ENCODE peak calls at places on chromosomes 1 and 21, in eight cellular contexts. One of them, this sample, is unnamed.

GRCh38 chr1:41795205-41795762 is 123.4 kb downstream of the HIVEP3 start:
- DNase-seq in HFFc6: peak; percentile 63
- DNase-seq in SJSA1: no peak
- DNase-seq in HuH-7: no peak
- DNase-seq in progenitor cell of endocrine pancreas: no peak
- DNase-seq in stimulated activated CD4-positive, alpha-beta T cell treated with anti-CD3 and anti-CD28 coated beads, Interleukin-15, amount 100 ng/mL, for 48 hours: no peak
- DNase-seq in NCI-H748 treated with DMSO at 0.1 percent for 48 hours: no peak
- DNase-seq in fibroblast of mammary gland: peak; percentile 77
- DNase-seq in this sample: no peak

GRCh38 chr1:47710075-47711071 is 272.5 kb downstream of the FOXD2 start:
- DNase-seq in progenitor cell of endocrine pancreas: peak; percentile 90
- DNase-seq in stimulated activated CD4-positive, alpha-beta T cell treated with anti-CD3 and anti-CD28 coated beads, Interleukin-15, amount 100 ng/mL, for 48 hours: peak; percentile 17
- DNase-seq in HFFc6: peak; percentile 31
- DNase-seq in fibroblast of mammary gland: peak; percentile 42
- DNase-seq in SJSA1: peak; percentile 73
- DNase-seq in NCI-H748 treated with DMSO at 0.1 percent for 48 hours: no peak
- DNase-seq in HuH-7: peak; percentile 95
- DNase-seq in this sample: no peak

GRCh38 chr21:38819719-38820147 is 14.0 kb downstream of the ETS2 start:
- DNase-seq in HuH-7: no peak
- DNase-seq in NCI-H748 treated with DMSO at 0.1 percent for 48 hours: no peak
- DNase-seq in HFFc6: peak; percentile 54
- DNase-seq in progenitor cell of endocrine pancreas: no peak
- DNase-seq in SJSA1: peak; percentile 94
- DNase-seq in stimulated activated CD4-positive, alpha-beta T cell treated with anti-CD3 and anti-CD28 coated beads, Interleukin-15, amount 100 ng/mL, for 48 hours: no peak
- DNase-seq in fibroblast of mammary gland: no peak
- DNase-seq in this sample: no peak

GRCh38 chr1:25978404-25978803 is 19.5 kb downstream of the PAFAH2 start:
- DNase-seq in stimulated activated CD4-positive, alpha-beta T cell treated with anti-CD3 and anti-CD28 coated beads, Interleukin-15, amount 100 ng/mL, for 48 hours: no peak
- DNase-seq in SJSA1: no peak
- DNase-seq in progenitor cell of endocrine pancreas: no peak
- DNase-seq in HuH-7: no peak
- DNase-seq in fibroblast of mammary gland: no peak
- DNase-seq in HFFc6: no peak
- DNase-seq in NCI-H748 treated with DMSO at 0.1 percent for 48 hours: no peak
- DNase-seq in this sample: no peak

GRCh38 chr1:40396420-40396819 is 22.9 kb downstream of the SMAP2 start:
- DNase-seq in stimulated activated CD4-positive, alpha-beta T cell treated with anti-CD3 and anti-CD28 coated beads, Interleukin-15, amount 100 ng/mL, for 48 hours: no peak
- DNase-seq in SJSA1: no peak
- DNase-seq in fibroblast of mammary gland: no peak
- DNase-seq in NCI-H748 treated with DMSO at 0.1 percent for 48 hours: no peak
- DNase-seq in HFFc6: no peak
- DNase-seq in progenitor cell of endocrine pancreas: no peak
- DNase-seq in HuH-7: no peak
- DNase-seq in this sample: no peak

GRCh38 chr1:182279724-182280506 is 111.7 kb downstream of the GLUL start:
- DNase-seq in stimulated activated CD4-positive, alpha-beta T cell treated with anti-CD3 and anti-CD28 coated beads, Interleukin-15, amount 100 ng/mL, for 48 hours: no peak
- DNase-seq in fibroblast of mammary gland: peak; percentile 41
- DNase-seq in HuH-7: no peak
- DNase-seq in NCI-H748 treated with DMSO at 0.1 percent for 48 hours: peak; percentile 55
- DNase-seq in progenitor cell of endocrine pancreas: peak; percentile 18
- DNase-seq in SJSA1: no peak
- DNase-seq in HFFc6: no peak
- DNase-seq in this sample: peak; percentile 99

GRCh38 chr1:231553320-231553719 is 24.9 kb downstream of the TSNAX start:
- DNase-seq in progenitor cell of endocrine pancreas: no peak
- DNase-seq in fibroblast of mammary gland: no peak
- DNase-seq in HFFc6: no peak
- DNase-seq in HuH-7: no peak
- DNase-seq in SJSA1: no peak
- DNase-seq in NCI-H748 treated with DMSO at 0.1 percent for 48 hours: no peak
- DNase-seq in stimulated activated CD4-positive, alpha-beta T cell treated with anti-CD3 and anti-CD28 coated beads, Interleukin-15, amount 100 ng/mL, for 48 hours: no peak
- DNase-seq in this sample: no peak

GRCh38 chr1:41360074-41361027 is 883 bp upstream of the FOXO6 start:
- DNase-seq in fibroblast of mammary gland: no peak
- DNase-seq in SJSA1: no peak
- DNase-seq in HuH-7: peak; percentile 33
- DNase-seq in HFFc6: no peak
- DNase-seq in progenitor cell of endocrine pancreas: no peak
- DNase-seq in stimulated activated CD4-positive, alpha-beta T cell treated with anti-CD3 and anti-CD28 coated beads, Interleukin-15, amount 100 ng/mL, for 48 hours: no peak
- DNase-seq in NCI-H748 treated with DMSO at 0.1 percent for 48 hours: peak; percentile 84
- DNase-seq in this sample: no peak

GRCh38 chr21:40926238-40926637 is 79.3 kb upstream of the DSCAM start:
- DNase-seq in NCI-H748 treated with DMSO at 0.1 percent for 48 hours: no peak
- DNase-seq in fibroblast of mammary gland: no peak
- DNase-seq in SJSA1: no peak
- DNase-seq in HFFc6: no peak
- DNase-seq in stimulated activated CD4-positive, alpha-beta T cell treated with anti-CD3 and anti-CD28 coated beads, Interleukin-15, amount 100 ng/mL, for 48 hours: no peak
- DNase-seq in HuH-7: no peak
- DNase-seq in progenitor cell of endocrine pancreas: no peak
- DNase-seq in this sample: no peak

GRCh38 chr1:182299728-182300581 is 91.6 kb downstream of the GLUL start:
- DNase-seq in SJSA1: no peak
- DNase-seq in HuH-7: no peak
- DNase-seq in NCI-H748 treated with DMSO at 0.1 percent for 48 hours: no peak
- DNase-seq in fibroblast of mammary gland: peak; percentile 50
- DNase-seq in stimulated activated CD4-positive, alpha-beta T cell treated with anti-CD3 and anti-CD28 coated beads, Interleukin-15, amount 100 ng/mL, for 48 hours: no peak
- DNase-seq in progenitor cell of endocrine pancreas: no peak
- DNase-seq in HFFc6: no peak
- DNase-seq in this sample: peak; percentile 86

GRCh38 chr1:92430030-92430429 is 56.7 kb downstream of the GFI1 start:
- DNase-seq in HFFc6: no peak
- DNase-seq in fibroblast of mammary gland: no peak
- DNase-seq in HuH-7: no peak
- DNase-seq in progenitor cell of endocrine pancreas: no peak
- DNase-seq in stimulated activated CD4-positive, alpha-beta T cell treated with anti-CD3 and anti-CD28 coated beads, Interleukin-15, amount 100 ng/mL, for 48 hours: no peak
- DNase-seq in NCI-H748 treated with DMSO at 0.1 percent for 48 hours: no peak
- DNase-seq in SJSA1: no peak
- DNase-seq in this sample: no peak

GRCh38 chr21:46145159-46145839 is 10.1 kb downstream of the FTCD start:
- DNase-seq in progenitor cell of endocrine pancreas: no peak
- DNase-seq in HFFc6: no peak
- DNase-seq in fibroblast of mammary gland: no peak
- DNase-seq in stimulated activated CD4-positive, alpha-beta T cell treated with anti-CD3 and anti-CD28 coated beads, Interleukin-15, amount 100 ng/mL, for 48 hours: no peak
- DNase-seq in SJSA1: no peak
- DNase-seq in HuH-7: no peak
- DNase-seq in NCI-H748 treated with DMSO at 0.1 percent for 48 hours: no peak
- DNase-seq in this sample: no peak

GRCh38 chr1:38997034-38997900 is 6.2 kb downstream of the AKIRIN1 start:
- DNase-seq in SJSA1: no peak
- DNase-seq in progenitor cell of endocrine pancreas: no peak
- DNase-seq in HFFc6: no peak
- DNase-seq in HuH-7: no peak
- DNase-seq in stimulated activated CD4-positive, alpha-beta T cell treated with anti-CD3 and anti-CD28 coated beads, Interleukin-15, amount 100 ng/mL, for 48 hours: no peak
- DNase-seq in fibroblast of mammary gland: no peak
- DNase-seq in NCI-H748 treated with DMSO at 0.1 percent for 48 hours: no peak
- DNase-seq in this sample: peak; percentile 12

GRCh38 chr1:10007161-10007560 is 10.1 kb downstream of the RBP7 start:
- DNase-seq in progenitor cell of endocrine pancreas: no peak
- DNase-seq in stimulated activated CD4-positive, alpha-beta T cell treated with anti-CD3 and anti-CD28 coated beads, Interleukin-15, amount 100 ng/mL, for 48 hours: no peak
- DNase-seq in HuH-7: no peak
- DNase-seq in NCI-H748 treated with DMSO at 0.1 percent for 48 hours: no peak
- DNase-seq in HFFc6: no peak
- DNase-seq in SJSA1: no peak
- DNase-seq in fibroblast of mammary gland: no peak
- DNase-seq in this sample: no peak

GRCh38 chr1:101463195-101463594 is 226.4 kb downstream of the S1PR1 start:
- DNase-seq in progenitor cell of endocrine pancreas: no peak
- DNase-seq in fibroblast of mammary gland: peak; percentile 3
- DNase-seq in SJSA1: no peak
- DNase-seq in HFFc6: no peak
- DNase-seq in HuH-7: no peak
- DNase-seq in NCI-H748 treated with DMSO at 0.1 percent for 48 hours: no peak
- DNase-seq in stimulated activated CD4-positive, alpha-beta T cell treated with anti-CD3 and anti-CD28 coated beads, Interleukin-15, amount 100 ng/mL, for 48 hours: no peak
- DNase-seq in this sample: no peak

GRCh38 chr1:167454929-167455785 is 63.2 kb downstream of the CD247 start:
- DNase-seq in SJSA1: peak; percentile 55
- DNase-seq in NCI-H748 treated with DMSO at 0.1 percent for 48 hours: peak; percentile 15
- DNase-seq in stimulated activated CD4-positive, alpha-beta T cell treated with anti-CD3 and anti-CD28 coated beads, Interleukin-15, amount 100 ng/mL, for 48 hours: peak; percentile 70
- DNase-seq in HFFc6: no peak
- DNase-seq in progenitor cell of endocrine pancreas: peak; percentile 45
- DNase-seq in fibroblast of mammary gland: no peak
- DNase-seq in HuH-7: peak; percentile 55
- DNase-seq in this sample: no peak

GRCh38 chr21:35075546-35075945 is 26.4 kb upstream of the RUNX1 start:
- DNase-seq in SJSA1: no peak
- DNase-seq in HuH-7: no peak
- DNase-seq in progenitor cell of endocrine pancreas: no peak
- DNase-seq in stimulated activated CD4-positive, alpha-beta T cell treated with anti-CD3 and anti-CD28 coated beads, Interleukin-15, amount 100 ng/mL, for 48 hours: no peak
- DNase-seq in fibroblast of mammary gland: peak; percentile 70
- DNase-seq in HFFc6: peak; percentile 74
- DNase-seq in NCI-H748 treated with DMSO at 0.1 percent for 48 hours: no peak
- DNase-seq in this sample: no peak

GRCh38 chr1:232704694-232705680 is 75.1 kb upstream of the SIPA1L2 start:
- DNase-seq in stimulated activated CD4-positive, alpha-beta T cell treated with anti-CD3 and anti-CD28 coated beads, Interleukin-15, amount 100 ng/mL, for 48 hours: no peak
- DNase-seq in progenitor cell of endocrine pancreas: no peak
- DNase-seq in NCI-H748 treated with DMSO at 0.1 percent for 48 hours: peak; percentile 85
- DNase-seq in fibroblast of mammary gland: peak; percentile 96
- DNase-seq in HuH-7: peak; percentile 50
- DNase-seq in HFFc6: peak; percentile 35
- DNase-seq in SJSA1: no peak
- DNase-seq in this sample: peak; percentile 83

GRCh38 chr1:43583058-43583457 is 52.4 kb downstream of the PTPRF start:
- DNase-seq in SJSA1: no peak
- DNase-seq in fibroblast of mammary gland: no peak
- DNase-seq in stimulated activated CD4-positive, alpha-beta T cell treated with anti-CD3 and anti-CD28 coated beads, Interleukin-15, amount 100 ng/mL, for 48 hours: no peak
- DNase-seq in HuH-7: no peak
- DNase-seq in HFFc6: no peak
- DNase-seq in progenitor cell of endocrine pancreas: no peak
- DNase-seq in NCI-H748 treated with DMSO at 0.1 percent for 48 hours: no peak
- DNase-seq in this sample: no peak

GRCh38 chr1:55702064-55702463 is 486.9 kb upstream of the USP24 start:
- DNase-seq in progenitor cell of endocrine pancreas: no peak
- DNase-seq in HuH-7: peak; percentile 41
- DNase-seq in stimulated activated CD4-positive, alpha-beta T cell treated with anti-CD3 and anti-CD28 coated beads, Interleukin-15, amount 100 ng/mL, for 48 hours: no peak
- DNase-seq in NCI-H748 treated with DMSO at 0.1 percent for 48 hours: peak; percentile 32
- DNase-seq in fibroblast of mammary gland: peak; percentile 57
- DNase-seq in SJSA1: no peak
- DNase-seq in HFFc6: peak; percentile 15
- DNase-seq in this sample: no peak

GRCh38 chr1:7831458-7831857 is 21.4 kb downstream of the UTS2 start:
- DNase-seq in stimulated activated CD4-positive, alpha-beta T cell treated with anti-CD3 and anti-CD28 coated beads, Interleukin-15, amount 100 ng/mL, for 48 hours: no peak
- DNase-seq in progenitor cell of endocrine pancreas: no peak
- DNase-seq in fibroblast of mammary gland: no peak
- DNase-seq in HuH-7: no peak
- DNase-seq in NCI-H748 treated with DMSO at 0.1 percent for 48 hours: no peak
- DNase-seq in SJSA1: no peak
- DNase-seq in HFFc6: no peak
- DNase-seq in this sample: no peak

GRCh38 chr1:15245593-15246325 is 1.3 kb upstream of the FHAD1 start:
- DNase-seq in SJSA1: no peak
- DNase-seq in fibroblast of mammary gland: peak; percentile 62
- DNase-seq in stimulated activated CD4-positive, alpha-beta T cell treated with anti-CD3 and anti-CD28 coated beads, Interleukin-15, amount 100 ng/mL, for 48 hours: no peak
- DNase-seq in HFFc6: no peak
- DNase-seq in NCI-H748 treated with DMSO at 0.1 percent for 48 hours: no peak
- DNase-seq in HuH-7: no peak
- DNase-seq in progenitor cell of endocrine pancreas: no peak
- DNase-seq in this sample: no peak

GRCh38 chr1:201673912-201674311 is 135.0 kb downstream of the NAV1 start:
- DNase-seq in NCI-H748 treated with DMSO at 0.1 percent for 48 hours: no peak
- DNase-seq in fibroblast of mammary gland: no peak
- DNase-seq in HuH-7: no peak
- DNase-seq in HFFc6: no peak
- DNase-seq in SJSA1: no peak
- DNase-seq in progenitor cell of endocrine pancreas: no peak
- DNase-seq in stimulated activated CD4-positive, alpha-beta T cell treated with anti-CD3 and anti-CD28 coated beads, Interleukin-15, amount 100 ng/mL, for 48 hours: no peak
- DNase-seq in this sample: no peak

GRCh38 chr1:228362141-228362883 is 44.3 kb downstream of the TRIM11 start:
- DNase-seq in fibroblast of mammary gland: no peak
- DNase-seq in stimulated activated CD4-positive, alpha-beta T cell treated with anti-CD3 and anti-CD28 coated beads, Interleukin-15, amount 100 ng/mL, for 48 hours: no peak
- DNase-seq in NCI-H748 treated with DMSO at 0.1 percent for 48 hours: no peak
- DNase-seq in HFFc6: no peak
- DNase-seq in progenitor cell of endocrine pancreas: no peak
- DNase-seq in SJSA1: no peak
- DNase-seq in HuH-7: no peak
- DNase-seq in this sample: no peak

GRCh38 chr1:105100102-105100501 is 1350.4 kb downstream of the AMY1C start:
- DNase-seq in SJSA1: no peak
- DNase-seq in progenitor cell of endocrine pancreas: no peak
- DNase-seq in HuH-7: no peak
- DNase-seq in stimulated activated CD4-positive, alpha-beta T cell treated with anti-CD3 and anti-CD28 coated beads, Interleukin-15, amount 100 ng/mL, for 48 hours: no peak
- DNase-seq in NCI-H748 treated with DMSO at 0.1 percent for 48 hours: peak; percentile 94
- DNase-seq in fibroblast of mammary gland: no peak
- DNase-seq in HFFc6: no peak
- DNase-seq in this sample: no peak

GRCh38 chr21:16186742-16187141 is 457.0 kb downstream of the USP25 start:
- DNase-seq in HuH-7: no peak
- DNase-seq in SJSA1: no peak
- DNase-seq in NCI-H748 treated with DMSO at 0.1 percent for 48 hours: no peak
- DNase-seq in progenitor cell of endocrine pancreas: no peak
- DNase-seq in stimulated activated CD4-positive, alpha-beta T cell treated with anti-CD3 and anti-CD28 coated beads, Interleukin-15, amount 100 ng/mL, for 48 hours: no peak
- DNase-seq in HFFc6: no peak
- DNase-seq in fibroblast of mammary gland: no peak
- DNase-seq in this sample: no peak

GRCh38 chr1:24938276-24938675 is 8.2 kb upstream of the RUNX3 start:
- DNase-seq in stimulated activated CD4-positive, alpha-beta T cell treated with anti-CD3 and anti-CD28 coated beads, Interleukin-15, amount 100 ng/mL, for 48 hours: no peak
- DNase-seq in SJSA1: no peak
- DNase-seq in fibroblast of mammary gland: no peak
- DNase-seq in HFFc6: no peak
- DNase-seq in progenitor cell of endocrine pancreas: no peak
- DNase-seq in NCI-H748 treated with DMSO at 0.1 percent for 48 hours: no peak
- DNase-seq in HuH-7: no peak
- DNase-seq in this sample: no peak

GRCh38 chr1:15231714-15232201 is 15.3 kb upstream of the FHAD1 start:
- DNase-seq in NCI-H748 treated with DMSO at 0.1 percent for 48 hours: no peak
- DNase-seq in HuH-7: no peak
- DNase-seq in SJSA1: no peak
- DNase-seq in stimulated activated CD4-positive, alpha-beta T cell treated with anti-CD3 and anti-CD28 coated beads, Interleukin-15, amount 100 ng/mL, for 48 hours: no peak
- DNase-seq in fibroblast of mammary gland: no peak
- DNase-seq in progenitor cell of endocrine pancreas: no peak
- DNase-seq in HFFc6: no peak
- DNase-seq in this sample: no peak

GRCh38 chr1:113391643-113392271 is 1.4 kb downstream of the MAGI3 start:
- DNase-seq in NCI-H748 treated with DMSO at 0.1 percent for 48 hours: peak; percentile 21
- DNase-seq in fibroblast of mammary gland: no peak
- DNase-seq in HFFc6: no peak
- DNase-seq in stimulated activated CD4-positive, alpha-beta T cell treated with anti-CD3 and anti-CD28 coated beads, Interleukin-15, amount 100 ng/mL, for 48 hours: no peak
- DNase-seq in SJSA1: no peak
- DNase-seq in progenitor cell of endocrine pancreas: no peak
- DNase-seq in HuH-7: no peak
- DNase-seq in this sample: no peak

GRCh38 chr1:228096416-228097332 is 6.5 kb downstream of the C1orf35 start:
- DNase-seq in HuH-7: peak; percentile 15
- DNase-seq in fibroblast of mammary gland: no peak
- DNase-seq in stimulated activated CD4-positive, alpha-beta T cell treated with anti-CD3 and anti-CD28 coated beads, Interleukin-15, amount 100 ng/mL, for 48 hours: no peak
- DNase-seq in HFFc6: no peak
- DNase-seq in progenitor cell of endocrine pancreas: no peak
- DNase-seq in NCI-H748 treated with DMSO at 0.1 percent for 48 hours: no peak
- DNase-seq in SJSA1: no peak
- DNase-seq in this sample: no peak

GRCh38 chr1:150902751-150903150 is 15.8 kb downstream of the CTXND2 start:
- DNase-seq in HuH-7: no peak
- DNase-seq in SJSA1: no peak
- DNase-seq in HFFc6: no peak
- DNase-seq in stimulated activated CD4-positive, alpha-beta T cell treated with anti-CD3 and anti-CD28 coated beads, Interleukin-15, amount 100 ng/mL, for 48 hours: no peak
- DNase-seq in progenitor cell of endocrine pancreas: no peak
- DNase-seq in NCI-H748 treated with DMSO at 0.1 percent for 48 hours: no peak
- DNase-seq in fibroblast of mammary gland: no peak
- DNase-seq in this sample: no peak

GRCh38 chr21:25624511-25624910 is 14.5 kb upstream of the JAM2 start:
- DNase-seq in HuH-7: no peak
- DNase-seq in NCI-H748 treated with DMSO at 0.1 percent for 48 hours: no peak
- DNase-seq in progenitor cell of endocrine pancreas: no peak
- DNase-seq in stimulated activated CD4-positive, alpha-beta T cell treated with anti-CD3 and anti-CD28 coated beads, Interleukin-15, amount 100 ng/mL, for 48 hours: no peak
- DNase-seq in fibroblast of mammary gland: no peak
- DNase-seq in SJSA1: no peak
- DNase-seq in HFFc6: no peak
- DNase-seq in this sample: no peak

GRCh38 chr1:25037174-25038074 is 107.3 kb upstream of the RUNX3 start:
- DNase-seq in fibroblast of mammary gland: peak; percentile 19
- DNase-seq in HFFc6: no peak
- DNase-seq in NCI-H748 treated with DMSO at 0.1 percent for 48 hours: no peak
- DNase-seq in progenitor cell of endocrine pancreas: no peak
- DNase-seq in stimulated activated CD4-positive, alpha-beta T cell treated with anti-CD3 and anti-CD28 coated beads, Interleukin-15, amount 100 ng/mL, for 48 hours: no peak
- DNase-seq in HuH-7: peak; percentile 71
- DNase-seq in SJSA1: no peak
- DNase-seq in this sample: no peak

GRCh38 chr1:22114083-22115012 is 28.5 kb downstream of the WNT4 start:
- DNase-seq in SJSA1: no peak
- DNase-seq in stimulated activated CD4-positive, alpha-beta T cell treated with anti-CD3 and anti-CD28 coated beads, Interleukin-15, amount 100 ng/mL, for 48 hours: no peak
- DNase-seq in fibroblast of mammary gland: peak; percentile 63
- DNase-seq in HuH-7: no peak
- DNase-seq in NCI-H748 treated with DMSO at 0.1 percent for 48 hours: no peak
- DNase-seq in HFFc6: peak; percentile 36
- DNase-seq in progenitor cell of endocrine pancreas: no peak
- DNase-seq in this sample: no peak

This sample was measured in putamen.